ENCODE peak calls at places on chromosomes 4 and X, in five cellular contexts. E is K562, P is H1, B is HepG2, R is GM12878. O is an unnamed sample.

GRCh38 chr4:61533140-61533539 is 333.0 kb downstream of the ADGRL3 start:
- DNase-seq in E (no peak), P (no peak), B (no peak), R (no peak), O (no peak)

GRCh38 chr4:8317474-8317873 is 47.9 kb downstream of the HTRA3 start:
- DNase-seq in E (no peak), P (peak; percentile 19), B (no peak), R (no peak), O (no peak)

GRCh38 chrX:129833153-129834004 is 10.3 kb downstream of the ZDHHC9 start:
- DNase-seq in E (no peak), P (no peak), B (no peak), R (no peak), O (no peak)

GRCh38 chr4:170323623-170324022 is 233.9 kb upstream of the AADAT start:
- DNase-seq in E (no peak), P (no peak), B (no peak), R (no peak), O (no peak)

GRCh38 chrX:7244400-7244799 is 96.4 kb upstream of the PUDP start:
- DNase-seq in E (no peak), P (no peak), B (no peak), R (no peak), O (no peak)

GRCh38 chr4:74105656-74106275 is 6.8 kb upstream of the CXCL2 start:
- DNase-seq in E (no peak), P (no peak), B (no peak), R (no peak), O (no peak)

GRCh38 chr4:180770265-180770664 is 1472.9 kb upstream of the TENM3 start:
- DNase-seq in E (no peak), P (no peak), B (no peak), R (no peak), O (no peak)

GRCh38 chr4:73891739-73892405 is 22.7 kb downstream of the CXCL1 start:
- DNase-seq in E (no peak), P (no peak), B (no peak), R (no peak), O (no peak)

GRCh38 chr4:4607336-4608213 is 65.7 kb upstream of the STX18 start:
- DNase-seq in E (no peak), P (no peak), B (no peak), R (no peak), O (no peak)

GRCh38 chr4:5632571-5632970 is 75.8 kb downstream of the EVC2 start:
- DNase-seq in E (no peak), P (no peak), B (no peak), R (no peak), O (no peak)

GRCh38 chrX:50747471-50747900 is 66.5 kb downstream of the SHROOM4 start:
- DNase-seq in E (peak; percentile 17), P (no peak), B (peak; percentile 3), R (no peak), O (peak; percentile 17)

GRCh38 chrX:73478961-73479360 is 32.1 kb downstream of the CDX4 start:
- DNase-seq in E (no peak), P (no peak), B (peak; percentile 4), R (no peak), O (no peak)

GRCh38 chr4:13656569-13656988 is 29.1 kb upstream of the BOD1L1 start:
- DNase-seq in E (peak; percentile 61), P (peak; percentile 67), B (peak; percentile 19), R (peak; percentile 43), O (peak; percentile 32)

GRCh38 chrX:41045960-41046567 is 39.2 kb upstream of the USP9X start:
- DNase-seq in E (peak; percentile 32), P (no peak), B (no peak), R (no peak), O (no peak)

GRCh38 chrX:132631579-132632232 is 142.9 kb upstream of the MBNL3 start:
- DNase-seq in E (peak; percentile 28), P (no peak), B (peak; percentile 31), R (no peak), O (no peak)

GRCh38 chr4:76547167-76547760 is 112.2 kb downstream of the SHROOM3 start:
- DNase-seq in E (no peak), P (no peak), B (no peak), R (no peak), O (no peak)

GRCh38 chr4:156654410-156654809 is 317.2 kb downstream of the PDGFC start:
- DNase-seq in E (no peak), P (no peak), B (peak; percentile 66), R (no peak), O (no peak)

GRCh38 chrX:43349363-43349762 is 306.7 kb upstream of the MAOA start:
- DNase-seq in E (peak; percentile 40), P (peak; percentile 55), B (peak; percentile 44), R (peak; percentile 1), O (peak; percentile 30)

GRCh38 chrX:37817176-37817575 is 30.2 kb downstream of the DYNLT3 start:
- DNase-seq in E (no peak), P (no peak), B (no peak), R (no peak), O (no peak)

GRCh38 chrX:120617996-120618630 is 11.7 kb downstream of the C1GALT1C1 start:
- DNase-seq in E (no peak), P (no peak), B (no peak), R (no peak), O (no peak)

GRCh38 chr4:85741421-85741820 is 266.5 kb downstream of the ARHGAP24 start:
- DNase-seq in E (no peak), P (no peak), B (no peak), R (no peak), O (no peak)

GRCh38 chrX:39336709-39337294 is 535.5 kb downstream of the MID1IP1 start:
- DNase-seq in E (no peak), P (no peak), B (no peak), R (peak; percentile 32), O (no peak)

GRCh38 chr4:108107116-108107515 is 61.6 kb downstream of the LEF1 start:
- DNase-seq in E (no peak), P (no peak), B (no peak), R (no peak), O (no peak)

GRCh38 chrX:153966841-153967535 is 4.6 kb downstream of the HCFC1 start:
- DNase-seq in E (peak; percentile 47), P (no peak), B (no peak), R (no peak), O (no peak)

GRCh38 chr4:84750260-84750955 is 167.5 kb downstream of the CDS1 start:
- DNase-seq in E (peak; percentile 47), P (no peak), B (peak; percentile 27), R (no peak), O (no peak)

GRCh38 chr4:88791274-88791673 is 93.6 kb upstream of the NAP1L5 start:
- DNase-seq in E (peak; percentile 11), P (no peak), B (peak; percentile 14), R (no peak), O (no peak)

GRCh38 chr4:152536545-152537182 is 772 bp upstream of the FBXW7 start:
- DNase-seq in E (no peak), P (no peak), B (peak; percentile 50), R (no peak), O (no peak)

GRCh38 chrX:15563056-15563455 is 37.7 kb downstream of the ACE2 start:
- DNase-seq in E (no peak), P (no peak), B (no peak), R (no peak), O (no peak)

GRCh38 chrX:104318330-104319009 is 63.7 kb upstream of the ESX1 start:
- DNase-seq in E (no peak), P (no peak), B (peak; percentile 39), R (no peak), O (no peak)

GRCh38 chr4:3237266-3237665 is 11.7 kb upstream of the MSANTD1 start:
- DNase-seq in E (no peak), P (no peak), B (no peak), R (no peak), O (no peak)

GRCh38 chr4:168708108-168708507 is 211.3 kb downstream of the PALLD start:
- DNase-seq in E (no peak), P (no peak), B (no peak), R (no peak), O (no peak)

GRCh38 chr4:40040908-40041307 is 15.7 kb upstream of the N4BP2 start:
- DNase-seq in E (no peak), P (no peak), B (no peak), R (no peak), O (no peak)

GRCh38 chr4:40043786-40044185 is 12.9 kb upstream of the N4BP2 start:
- DNase-seq in E (no peak), P (no peak), B (no peak), R (no peak), O (no peak)

GRCh38 chr4:40046311-40046980 is 10.2 kb upstream of the N4BP2 start:
- DNase-seq in E (peak; percentile 56), P (no peak), B (peak; percentile 93), R (no peak), O (no peak)
- TF ChIP-seq ATF2 in E (no peak), P (no peak), B (peak; percentile 34), R (no peak), O (no peak)

GRCh38 chr4:66741081-66741480 is 804.2 kb downstream of the CENPC start:
- DNase-seq in E (no peak), P (no peak), B (no peak), R (no peak), O (no peak)
- TF ChIP-seq ATF2 in E (no peak), P (no peak), B (no peak), R (no peak), O (no peak)

DNA sequence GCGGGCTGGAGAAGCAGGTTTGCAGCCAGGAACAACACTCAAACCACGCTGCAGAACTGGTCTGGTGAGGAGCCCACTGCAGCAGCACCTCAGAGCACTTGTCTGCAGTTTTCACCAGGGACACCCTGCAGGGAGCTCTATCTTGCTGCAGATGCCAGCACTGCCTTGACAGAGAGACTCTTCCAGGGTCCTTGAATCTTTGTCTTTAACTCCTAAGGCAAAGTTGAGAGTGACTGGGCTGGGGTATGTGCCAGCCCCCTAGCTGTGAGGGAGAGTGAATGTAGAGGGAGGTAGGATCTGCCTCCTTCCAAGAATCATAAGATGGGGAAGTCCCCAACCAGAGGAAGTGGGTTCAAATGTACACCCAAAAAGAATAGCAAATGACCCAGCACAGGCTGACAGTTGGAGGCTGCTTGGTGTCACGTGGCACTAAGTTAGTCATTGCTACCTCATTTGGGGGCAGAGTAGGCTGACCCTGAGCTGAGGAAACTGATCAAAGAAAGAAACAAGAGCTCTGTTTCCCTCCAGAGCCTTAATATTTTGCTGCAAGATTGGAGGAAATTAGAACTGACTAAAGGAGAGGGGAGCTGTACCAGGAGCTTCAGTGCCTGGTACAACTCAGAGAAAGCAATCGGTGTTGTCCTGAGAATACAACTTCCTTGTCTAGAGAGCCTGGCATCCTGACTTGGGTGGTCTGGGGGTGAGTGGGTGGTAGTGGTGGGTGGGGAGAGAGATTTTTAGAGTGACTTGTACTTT is 28.2 kb upstream of the HUWE1 start:
- DNase-seq in E (peak; percentile 4), P (no peak), B (no peak), R (peak; percentile 89), O (peak; percentile 14)
- TF ChIP-seq ATF2 in E (no peak), P (no peak), B (no peak), R (peak; percentile 56), O (no peak)

DNA sequence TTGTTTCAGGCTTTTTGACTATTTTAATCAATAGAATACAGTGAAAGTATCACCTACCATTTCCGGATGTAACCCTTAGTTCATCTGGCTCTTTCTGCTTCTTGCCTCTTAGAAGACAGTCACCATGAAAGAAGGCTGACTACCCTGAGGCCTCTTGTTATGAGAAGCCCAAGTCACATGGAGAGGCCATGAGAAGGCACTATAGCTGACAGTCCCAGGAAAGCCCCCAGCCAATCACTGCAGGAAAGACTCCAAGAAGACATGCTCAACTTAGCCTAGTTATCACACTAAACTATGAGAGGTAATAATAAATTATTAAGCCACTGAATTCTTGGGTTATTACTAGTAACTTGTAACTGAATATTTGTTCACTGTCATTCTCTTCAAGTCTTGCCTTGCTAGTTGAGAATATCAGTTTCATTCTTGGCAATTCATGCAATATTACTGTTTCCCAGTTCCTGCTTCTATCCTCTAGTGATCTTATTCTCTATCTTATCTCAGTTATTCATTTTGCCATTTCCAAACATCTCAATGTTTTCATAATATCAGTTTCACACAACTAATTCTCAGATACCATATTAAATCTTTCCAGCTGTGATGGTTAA is 57.1 kb upstream of the GUCY1A1 start:
- DNase-seq in E (no peak), P (no peak), B (no peak), R (no peak), O (no peak)
- TF ChIP-seq ATF2 in E (no peak), P (no peak), B (no peak), R (no peak), O (no peak)

O was measured in WTC11.